ENCODE peak calls at places on chromosomes 2 and 18, in eight cellular contexts. Y, M, O, U, Z, D, E and R are unnamed samples.

GRCh38 chr2:219946529-219946928 is 319.1 kb downstream of the SLC4A3 start:
- DNase-seq in Y (no peak), M (no peak), O (no peak), U (no peak), Z (no peak), D (no peak), E (no peak), R (no peak)

GRCh38 chr2:176493221-176493825 is 224.1 kb downstream of the MTX2 start:
- DNase-seq in Y (no peak), M (no peak), O (peak; percentile 42), U (no peak), Z (no peak), D (no peak), E (no peak), R (peak; percentile 6)

GRCh38 chr2:9508934-9509333 is 34.6 kb downstream of the IAH1 start:
- DNase-seq in Y (no peak), M (no peak), O (no peak), U (no peak), Z (no peak), D (no peak), E (no peak), R (no peak)

GRCh38 chr2:173401716-173402326 is 47.1 kb downstream of the CDCA7 start:
- DNase-seq in Y (no peak), M (no peak), O (no peak), U (no peak), Z (no peak), D (peak; percentile 38), E (no peak), R (no peak)

GRCh38 chr2:219706823-219707281 is 79.4 kb downstream of the SLC4A3 start:
- DNase-seq in Y (no peak), M (no peak), O (no peak), U (no peak), Z (no peak), D (peak; percentile 82), E (no peak), R (no peak)

GRCh38 chr2:220143336-220143735 is 515.9 kb downstream of the SLC4A3 start:
- DNase-seq in Y (peak; percentile 37), M (no peak), O (no peak), U (no peak), Z (peak; percentile 85), D (peak; percentile 90), E (no peak), R (no peak)

GRCh38 chr2:123179526-123179925 is 845.6 kb upstream of the CNTNAP5 start:
- DNase-seq in Y (no peak), M (no peak), O (no peak), U (no peak), Z (no peak), D (peak; percentile 72), E (no peak), R (no peak)

GRCh38 chr2:152171733-152172132 is 3.8 kb downstream of the STAM2 start:
- DNase-seq in Y (no peak), M (no peak), O (no peak), U (no peak), Z (no peak), D (no peak), E (no peak), R (no peak)

GRCh38 chr2:148901142-148901541 is 26.1 kb downstream of the KIF5C start:
- DNase-seq in Y (no peak), M (no peak), O (no peak), U (no peak), Z (no peak), D (no peak), E (no peak), R (no peak)

GRCh38 chr2:147288131-147288530 is 556.7 kb upstream of the ACVR2A start:
- DNase-seq in Y (no peak), M (no peak), O (no peak), U (no peak), Z (no peak), D (peak; percentile 6), E (no peak), R (no peak)

GRCh38 chr2:16621348-16621747 is 44.3 kb downstream of the CYRIA start:
- DNase-seq in Y (no peak), M (no peak), O (no peak), U (no peak), Z (no peak), D (no peak), E (no peak), R (no peak)

GRCh38 chr18:159037-159652 is 788 bp downstream of the USP14 start:
- DNase-seq in Y (peak; percentile 33), M (no peak), O (no peak), U (no peak), Z (no peak), D (peak; percentile 10), E (no peak), R (no peak)

GRCh38 chr2:238277695-238278094 is 10.7 kb downstream of the PER2 start:
- DNase-seq in Y (no peak), M (no peak), O (no peak), U (no peak), Z (no peak), D (no peak), E (no peak), R (no peak)